ENCODE peak calls at places on chromosomes 4 and X, in seven cellular contexts. C, U, L, W, Z, R and Q are unnamed samples.

GRCh38 chrX:129744881-129745321 is 6.1 kb downstream of the XPNPEP2 start:
- DNase-seq in W (no peak), R (no peak), Z (no peak), C (no peak), U (no peak), L (no peak), Q (no peak)

GRCh38 chr4:75432683-75433082 is 81.5 kb downstream of the RCHY1 start:
- DNase-seq in L (no peak), W (no peak), C (no peak), Z (peak), U (no peak), R (no peak), Q (no peak)

GRCh38 chrX:45719751-45720501 is 519.2 kb upstream of the DIPK2B start:
- DNase-seq in L (no peak), R (no peak), U (no peak), W (no peak), Z (no peak), C (no peak), Q (no peak)

GRCh38 chr4:169618286-169618685 is 2.1 kb upstream of the CLCN3 start:
- DNase-seq in Z (no peak), R (no peak), L (no peak), U (no peak), C (no peak), W (no peak), Q (no peak)

GRCh38 chr4:8821151-8821950 is 50.3 kb downstream of the HMX1 start:
- DNase-seq in U (peak), Z (peak), W (no peak), R (no peak), C (peak), L (no peak), Q (peak)

GRCh38 chr4:176547005-176547404 is 227.2 kb downstream of the SPCS3 start:
- DNase-seq in C (no peak), U (no peak), R (no peak), W (no peak), L (no peak), Z (no peak), Q (no peak)

GRCh38 chrX:50920132-50920531 is 9.6 kb downstream of the BMP15 start:
- DNase-seq in C (no peak), L (no peak), Z (no peak), W (no peak), R (no peak), U (no peak), Q (no peak)

GRCh38 chrX:130079824-130080406 is 30.4 kb downstream of the ELF4 start:
- DNase-seq in C (no peak), L (peak), R (peak), U (no peak), W (no peak), Z (peak), Q (no peak)

GRCh38 chrX:3184176-3184930 is 143.1 kb downstream of the ARSF start:
- DNase-seq in R (peak), U (no peak), W (no peak), L (no peak), Z (no peak), C (no peak), Q (no peak)

GRCh38 chr4:122010610-122011009 is 58.8 kb upstream of the TRPC3 start:
- DNase-seq in C (no peak), U (no peak), Z (no peak), W (no peak), R (no peak), L (no peak), Q (no peak)
- TF ChIP-seq POLR2A in C (no peak), U (no peak), Z (no peak), W (no peak), R (no peak), L (no peak), Q (no peak)

GRCh38 chr4:84069119-84069518 is 430.0 kb downstream of the NKX6-1 start:
- DNase-seq in C (no peak), R (no peak), W (no peak), Z (no peak), L (no peak), U (no peak), Q (no peak)
- TF ChIP-seq CTCF in C (no peak), R (no peak), W (no peak), Z (no peak), L (no peak), U (no peak), Q (no peak)

GRCh38 chrX:39613508-39613921 is 484.2 kb downstream of the BCOR start:
- DNase-seq in C (no peak), L (peak), Z (peak), U (no peak), R (peak), W (no peak), Q (no peak)
- H3K4me3 ChIP-seq in C (peak), L (peak), Z (no peak), U (peak), R (peak), W (peak), Q (peak)

DNA sequence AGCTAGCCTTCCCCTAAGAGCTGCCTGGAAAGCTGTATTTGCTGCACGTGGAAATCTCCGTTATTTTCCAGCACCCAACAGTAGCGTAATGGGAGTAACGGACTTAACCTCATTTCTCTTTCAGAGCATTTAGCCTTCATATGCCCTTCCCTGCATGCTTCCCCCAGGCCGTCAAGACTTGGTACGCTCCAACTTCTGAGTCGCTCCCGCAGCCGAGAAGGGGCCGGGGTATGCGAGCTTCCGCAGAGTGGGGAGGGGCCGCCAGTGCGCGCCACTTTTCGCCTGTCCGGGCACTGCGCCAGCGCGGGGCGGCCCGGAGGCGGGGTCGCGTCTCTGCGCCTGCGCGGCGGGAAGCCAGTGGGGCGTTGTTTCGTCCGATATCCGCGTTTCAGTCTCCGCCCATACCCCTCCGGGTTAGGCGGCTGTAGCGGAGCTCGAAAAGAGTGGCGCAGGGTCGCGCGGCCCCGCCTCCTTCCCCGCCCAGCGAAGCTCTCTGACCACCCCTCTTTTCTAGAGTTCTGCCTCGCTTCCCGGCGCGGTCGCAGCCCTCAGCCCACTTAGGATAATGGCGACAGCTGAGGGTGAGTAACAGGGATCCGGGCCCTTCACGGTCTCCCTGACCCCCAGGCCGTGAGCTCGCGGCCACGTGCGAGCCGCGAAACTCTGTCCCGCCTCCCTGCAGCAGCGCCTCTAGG is at the start of gene PAICS:
- DNase-seq in Z (peak), R (peak), C (peak), U (peak), W (peak), L (peak), Q (no peak)
- TF ChIP-seq POLR2A in Z (peak), R (peak), C (no peak), U (peak), W (peak), L (peak), Q (no peak)

DNA sequence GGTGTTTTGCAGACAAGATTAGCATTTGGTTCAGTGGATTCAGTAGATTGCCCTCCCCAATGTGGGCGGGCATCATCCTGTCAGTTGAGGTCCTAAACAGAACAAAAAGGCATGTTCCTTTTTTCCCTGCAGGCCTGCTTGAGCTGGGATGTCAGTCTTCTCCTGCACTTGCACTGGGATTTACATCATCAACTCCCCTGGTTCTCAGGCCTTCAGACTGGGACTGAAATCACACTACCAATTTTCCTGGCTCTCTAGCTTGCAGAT is 278.9 kb upstream of the FTHL17 start:
- DNase-seq in U (no peak), W (no peak), C (no peak), R (no peak), Z (no peak), L (no peak), Q (no peak)
- TF ChIP-seq CTCF in U (no peak), W (no peak), C (no peak), R (no peak), Z (no peak), L (no peak), Q (no peak)

GRCh38 chrX:13938766-13939530 is 90.7 kb downstream of the GEMIN8 start:
- DNase-seq in W (no peak), R (no peak), C (no peak), L (no peak), U (no peak), Z (no peak), Q (no peak)
- H3K4me3 ChIP-seq in W (no peak), R (peak), C (peak), L (peak), U (peak), Z (no peak), Q (peak)

GRCh38 chr4:38855466-38855865 is 1.2 kb downstream of the TLR6 start:
- DNase-seq in R (no peak), C (no peak), L (no peak), W (no peak), Z (no peak), U (no peak), Q (no peak)

GRCh38 chr4:38857354-38858096 is 908 bp upstream of the TLR6 start:
- DNase-seq in R (peak), L (peak), Z (peak), W (peak), C (no peak), U (no peak), Q (no peak)

GRCh38 chr4:38858097-38858420 is 1.4 kb upstream of the TLR6 start:
- DNase-seq in W (no peak), Z (no peak), L (no peak), R (no peak), C (no peak), U (no peak), Q (no peak)

GRCh38 chr4:38856524-38857337 is at the start of gene TLR6:
- DNase-seq in L (peak), R (peak), U (no peak), Z (peak), C (no peak), W (peak), Q (no peak)

GRCh38 chr4:38856046-38856445 is 571 bp downstream of the TLR6 start:
- DNase-seq in R (no peak), U (no peak), W (peak), Z (no peak), L (no peak), C (no peak), Q (no peak)
- TF ChIP-seq POLR2A in R (no peak), U (peak), W (peak), Z (peak), L (no peak), C (no peak), Q (no peak)

DNA sequence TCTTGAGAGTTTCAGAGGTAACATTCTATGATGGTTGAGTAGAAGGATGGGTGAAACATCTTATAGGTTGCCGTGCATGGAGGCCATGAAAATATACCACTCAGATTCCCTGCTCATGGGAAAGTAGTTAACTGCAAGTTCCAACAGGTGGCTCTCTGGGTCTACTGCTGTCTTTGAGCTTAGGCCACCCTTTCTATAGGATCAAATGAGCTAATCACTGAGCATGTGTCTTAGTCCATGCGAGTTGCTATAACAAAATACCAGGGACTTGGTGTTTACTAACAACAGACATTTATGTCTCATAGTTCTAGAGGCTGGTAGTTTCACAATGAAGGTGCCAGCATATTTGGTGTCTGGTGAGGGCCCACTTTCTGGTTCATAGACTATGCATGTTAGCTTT is 144.8 kb upstream of the UNC5C start:
- DNase-seq in C (no peak), Z (no peak), L (no peak), W (no peak), U (no peak), R (no peak), Q (no peak)
- TF ChIP-seq CTCF in C (no peak), Z (no peak), L (no peak), W (peak), U (no peak), R (no peak), Q (no peak)

DNA sequence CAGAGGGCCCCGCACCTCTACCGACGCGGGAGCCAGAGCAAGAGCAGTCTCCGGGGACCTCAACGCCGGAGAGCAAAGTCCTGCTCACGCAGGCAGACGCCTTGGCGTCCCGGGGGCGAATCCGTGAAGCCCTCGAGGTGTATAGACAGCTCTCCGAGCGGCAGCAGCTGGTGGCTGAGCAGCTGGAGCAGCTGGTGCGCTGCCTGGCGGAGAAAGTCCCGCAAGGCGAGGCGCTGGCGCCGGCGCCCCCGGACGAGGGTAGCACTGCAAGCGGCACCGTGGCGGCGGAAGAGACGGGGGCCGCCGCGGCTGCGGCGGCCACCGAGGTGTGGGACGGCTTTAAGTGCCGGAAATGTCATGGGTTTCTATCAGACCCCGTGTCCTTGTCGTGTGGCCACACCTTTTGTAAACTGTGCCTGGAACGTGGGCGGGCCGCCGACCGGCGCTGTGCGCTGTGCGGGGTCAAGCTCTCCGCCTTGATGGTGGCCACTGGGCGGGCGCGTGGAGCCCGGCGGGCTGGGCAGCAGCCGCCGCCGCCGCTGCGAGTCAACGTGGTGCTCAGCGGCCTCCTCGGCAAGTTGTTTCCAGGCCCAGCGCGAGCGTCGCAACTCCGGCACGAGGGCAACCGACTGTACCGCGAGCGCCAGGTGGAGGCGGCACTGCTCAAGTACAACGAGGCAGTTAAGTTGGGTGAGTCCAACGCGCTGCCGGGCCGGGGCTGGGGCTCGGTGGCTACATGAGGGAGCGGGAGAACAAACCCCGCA is 672 bp downstream of the LONRF3 start:
- DNase-seq in R (no peak), C (peak), Z (peak), W (no peak), U (peak), L (peak), Q (no peak)
- H3K4me3 ChIP-seq in R (peak), C (peak), Z (peak), W (no peak), U (peak), L (peak), Q (peak)